ENCODE peak calls at places on chromosomes 13 and 19, in four cellular contexts. I is PC-9, P is cardiac fibroblast, Y is fibroblast of mammary gland. U is an unnamed sample.

GRCh38 chr19:19418548-19419260 is 13.2 kb downstream of the GATAD2A start:
- DNase-seq in P (no peak), I (no peak), Y (no peak), U (no peak)

GRCh38 chr19:47729799-47730520 is 15.4 kb upstream of the NOP53 start:
- DNase-seq in I (peak; percentile 91), Y (peak; percentile 24), P (no peak), U (peak; percentile 76)

GRCh38 chr19:23851966-23852365 is 62.7 kb upstream of the ZNF726 start:
- DNase-seq in I (no peak), P (no peak), Y (no peak), U (no peak)

GRCh38 chr13:38821753-38822551 is 135.1 kb downstream of the FREM2 start:
- DNase-seq in P (no peak), I (peak; percentile 5), Y (no peak), U (peak; percentile 38)

GRCh38 chr13:96082640-96083039 is 7.3 kb upstream of the HS6ST3 start:
- DNase-seq in Y (peak; percentile 34), P (peak; percentile 71), I (no peak), U (peak; percentile 25)

GRCh38 chr19:7894612-7895309 is 6.5 kb downstream of the LRRC8E start:
- DNase-seq in I (peak; percentile 92), Y (no peak), P (no peak), U (peak; percentile 47)

GRCh38 chr19:32676895-32677359 is 1.3 kb downstream of the RGS9BP start:
- DNase-seq in P (no peak), I (no peak), Y (no peak), U (no peak)

GRCh38 chr13:35356572-35356971 is 119.9 kb downstream of the MAB21L1 start:
- DNase-seq in P (peak; percentile 31), I (no peak), Y (no peak), U (no peak)

GRCh38 chr13:76677047-76677446 is 209.2 kb downstream of the KCTD12 start:
- DNase-seq in Y (peak; percentile 57), P (peak; percentile 79), I (no peak), U (no peak)

GRCh38 chr13:111345682-111346081 is 25.2 kb downstream of the TEX29 start:
- DNase-seq in I (no peak), P (no peak), Y (no peak), U (no peak)

GRCh38 chr19:11296264-11296663 is 304 bp downstream of the TSPAN16 start:
- DNase-seq in I (no peak), Y (peak; percentile 35), P (peak; percentile 24), U (peak; percentile 18)

GRCh38 chr13:109369357-109370052 is 416.9 kb downstream of the IRS2 start:
- DNase-seq in P (no peak), I (no peak), Y (no peak), U (no peak)

GRCh38 chr19:10724573-10725071 is 6.7 kb downstream of the DNM2 start:
- DNase-seq in I (no peak), P (no peak), Y (peak; percentile 60), U (no peak)

GRCh38 chr13:74017301-74018092 is 116.7 kb downstream of the KLF12 start:
- DNase-seq in Y (no peak), I (no peak), P (no peak), U (no peak)

GRCh38 chr19:47444388-47444821 is 25.1 kb upstream of the MEIS3 start:
- DNase-seq in P (no peak), I (no peak), Y (no peak), U (no peak)

GRCh38 chr19:32812036-32812435 is 57.5 kb downstream of the SLC7A9 start:
- DNase-seq in P (no peak), Y (no peak), I (no peak), U (no peak)

GRCh38 chr13:36998624-36999041 is 507 bp downstream of the ALG5 start:
- DNase-seq in Y (peak; percentile 8), I (peak; percentile 6), P (peak; percentile 16), U (no peak)

GRCh38 chr13:39185326-39185725 is 147.1 kb downstream of the NHLRC3 start:
- DNase-seq in Y (peak; percentile 41), P (no peak), I (no peak), U (peak; percentile 9)

GRCh38 chr19:33634361-33635091 is 12.8 kb downstream of the CHST8 start:
- DNase-seq in P (no peak), I (no peak), Y (no peak), U (no peak)

GRCh38 chr13:21637296-21637695 is 33.3 kb upstream of the MICU2 start:
- DNase-seq in I (peak; percentile 77), P (peak; percentile 72), Y (peak; percentile 56), U (peak; percentile 99)

GRCh38 chr13:76533251-76533650 is 353.0 kb downstream of the KCTD12 start:
- DNase-seq in I (no peak), P (peak; percentile 51), Y (peak; percentile 40), U (peak; percentile 41)

GRCh38 chr19:1251503-1252220 is 3.3 kb downstream of the MIDN start:
- DNase-seq in I (peak; percentile 57), P (no peak), Y (no peak), U (no peak)

GRCh38 chr13:51873419-51873818 is 11.7 kb downstream of the CCDC70 start:
- DNase-seq in Y (no peak), P (no peak), I (no peak), U (no peak)

GRCh38 chr19:1967087-1967608 is 26.2 kb downstream of the CSNK1G2 start:
- DNase-seq in Y (no peak), I (no peak), P (no peak), U (no peak)

GRCh38 chr19:45952691-45953505 is 20.8 kb downstream of the NOVA2 start:
- DNase-seq in P (peak; percentile 62), Y (peak; percentile 50), I (peak; percentile 49), U (peak; percentile 61)

GRCh38 chr13:45781553-45782326 is 69.8 kb downstream of the SIAH3 start:
- DNase-seq in I (no peak), P (no peak), Y (peak; percentile 2), U (peak; percentile 89)

GRCh38 chr13:103788061-103788652 is 721.9 kb upstream of the SLC10A2 start:
- DNase-seq in I (peak; percentile 8), P (no peak), Y (no peak), U (peak; percentile 39)

GRCh38 chr19:55552620-55553019 is 7.3 kb upstream of the SBK3 start:
- DNase-seq in I (peak; percentile 44), P (peak; percentile 84), Y (peak; percentile 84), U (peak; percentile 7)

DNA sequence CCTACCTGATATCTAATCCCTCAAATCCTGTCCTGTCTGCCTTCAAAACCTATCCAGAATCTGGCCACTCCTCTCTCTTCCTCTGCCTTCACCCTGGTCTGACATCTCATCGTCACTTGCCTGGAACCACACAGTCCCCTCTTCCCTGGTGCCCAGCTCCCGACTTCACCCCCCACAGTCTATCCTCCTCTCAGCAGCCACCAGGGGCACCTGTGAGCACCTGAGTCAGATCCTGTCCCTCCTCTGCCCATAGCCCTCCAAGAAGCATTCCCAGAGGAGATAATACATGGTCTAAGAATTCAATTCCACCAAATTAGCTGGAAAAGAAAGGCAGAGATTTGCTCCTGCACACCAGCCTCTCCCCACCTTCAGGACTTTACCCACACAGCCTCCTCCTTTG is 48.9 kb downstream of the ZNRF4 start:
- DNase-seq in Y (no peak), P (no peak), I (no peak), U (no peak)
- TF ChIP-seq CTCF in Y (no peak), P (no peak), I (peak; percentile 45), U (no peak)

GRCh38 chr19:39390759-39391592 is at the start of the genes MED29 and PAF1:
- DNase-seq in I (peak; percentile 96), P (peak; percentile 100), Y (peak; percentile 100), U (peak; percentile 100)
- TF ChIP-seq CTCF in I (no peak), P (no peak), Y (no peak), U (no peak)

DNA sequence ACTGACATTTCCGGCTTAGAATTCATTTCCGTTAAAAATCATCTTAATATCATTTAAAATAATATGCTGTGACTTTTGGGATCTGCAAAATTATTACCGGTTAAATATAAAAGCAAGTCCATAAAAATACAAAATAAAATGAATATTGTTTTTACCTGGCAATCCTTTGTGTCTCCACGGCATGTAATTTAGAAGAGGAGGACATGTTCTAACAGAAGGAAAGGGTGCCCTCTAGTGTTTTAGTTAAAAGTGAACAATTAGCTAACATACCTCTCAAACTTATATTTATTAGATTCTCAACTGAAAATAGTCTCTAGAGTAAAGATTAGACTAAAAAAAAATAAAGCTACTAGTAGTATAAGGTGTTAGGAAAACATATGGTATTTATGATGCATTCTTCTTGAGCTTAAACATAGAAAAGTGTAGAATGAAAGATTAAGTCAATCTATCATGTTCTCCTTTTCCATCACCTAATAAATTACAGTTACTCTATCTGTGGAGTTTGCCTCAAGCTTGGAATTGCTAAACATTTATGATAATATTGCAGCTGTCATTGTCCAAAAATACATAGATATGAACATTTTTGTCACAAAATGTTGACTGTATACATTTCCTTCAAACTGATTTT is 676.7 kb upstream of the SPRY2 start:
- DNase-seq in Y (peak; percentile 67), I (no peak), P (peak; percentile 75), U (peak; percentile 61)
- TF ChIP-seq CTCF in Y (peak; percentile 58), I (peak; percentile 70), P (peak; percentile 50), U (peak; percentile 39)

DNA sequence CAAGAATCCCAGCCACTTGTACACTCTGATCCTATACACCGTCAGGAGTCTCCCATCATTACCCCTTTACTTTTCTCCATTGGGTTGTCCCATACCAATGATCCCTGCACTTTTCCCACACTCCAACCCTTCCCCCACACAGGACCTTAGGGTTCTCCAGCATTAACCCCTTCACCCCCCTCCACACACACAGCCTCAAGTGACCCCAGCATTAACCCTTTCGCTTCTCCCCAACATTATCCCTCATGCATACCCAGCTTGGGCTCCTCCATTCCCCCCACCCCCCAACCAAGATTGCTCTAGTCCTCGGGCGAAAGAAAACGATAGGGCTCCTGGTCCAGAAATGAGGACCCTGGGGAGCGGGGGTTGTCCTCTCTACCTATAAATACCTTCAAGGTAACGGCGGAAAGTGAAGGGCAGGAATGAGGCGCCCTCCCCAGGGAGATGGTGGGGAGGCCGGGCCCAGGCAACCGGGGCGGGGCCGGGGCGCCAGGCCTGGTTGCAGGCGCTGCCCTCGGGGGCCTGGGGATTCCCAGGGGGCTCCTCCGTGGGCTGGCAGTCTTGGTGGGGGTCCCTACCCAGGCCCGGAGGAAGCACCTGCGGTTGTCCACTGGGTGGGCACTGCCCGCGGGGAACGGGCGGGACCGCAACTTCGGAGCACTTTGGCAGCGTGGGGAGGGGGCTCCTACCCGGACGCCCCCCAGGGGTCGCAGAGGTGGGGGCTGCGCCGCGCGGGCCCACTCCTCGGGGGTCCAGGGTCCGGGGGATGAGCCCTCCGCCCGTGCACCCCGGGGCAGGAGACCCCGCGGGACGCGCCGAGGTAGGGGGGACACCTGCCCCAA is 757 bp downstream of the WIZ start:
- DNase-seq in I (no peak), P (no peak), Y (no peak), U (no peak)
- TF ChIP-seq CTCF in I (no peak), P (no peak), Y (no peak), U (no peak)

GRCh38 chr13:41254902-41255301 is 8.5 kb downstream of the MTRF1 start:
- DNase-seq in I (no peak), Y (no peak), P (no peak), U (no peak)

GRCh38 chr13:41263261-41263971 is at the start of gene MTRF1:
- DNase-seq in Y (peak; percentile 75), I (peak; percentile 57), P (peak; percentile 78), U (peak; percentile 85)

GRCh38 chr13:41257535-41257934 is 5.8 kb downstream of the MTRF1 start:
- DNase-seq in Y (no peak), P (no peak), I (no peak), U (no peak)

DNA sequence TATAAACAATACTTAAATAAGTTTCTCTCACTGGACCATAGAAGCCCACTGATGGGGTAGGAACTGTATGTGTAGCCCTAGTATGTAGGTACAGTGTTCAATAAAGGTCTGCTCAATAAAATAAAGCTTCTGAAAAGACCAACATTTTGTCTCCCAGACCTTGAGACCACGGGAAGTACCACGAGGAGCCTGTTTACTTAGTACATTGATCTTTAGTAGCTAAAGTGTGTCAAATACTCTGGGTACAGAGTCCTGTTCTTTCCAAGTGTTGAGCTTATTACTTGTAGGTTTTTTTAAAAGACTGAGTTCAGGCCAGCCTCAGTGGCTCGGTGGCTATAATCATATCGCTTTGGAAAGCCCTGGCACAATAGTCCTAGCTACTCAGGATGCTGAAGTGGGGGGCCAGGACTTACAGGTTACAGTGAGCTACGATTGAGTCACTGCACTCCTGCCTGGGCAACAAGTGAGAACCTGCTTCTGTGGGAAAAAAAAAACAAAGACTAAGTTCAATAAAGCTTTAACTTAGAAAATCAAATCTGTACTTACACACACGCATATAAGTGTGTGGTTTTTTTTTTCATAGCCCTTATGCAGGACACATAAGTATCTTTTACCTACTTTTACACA is 3.4 kb downstream of the MTRF1 start:
- DNase-seq in I (no peak), P (no peak), Y (no peak), U (peak; percentile 26)
- TF ChIP-seq CTCF in I (no peak), P (no peak), Y (no peak), U (no peak)